ENCODE peak calls at places on chromosomes 6 and 20, in six cellular contexts. One of them, this sample, is unnamed.

GRCh38 chr20:48718914-48719578 is 108.8 kb downstream of the PREX1 start:
- DNase-seq in BE2C: no peak
- DNase-seq in H7: no peak
- DNase-seq in DMS153: no peak
- DNase-seq in NCI-H1092: no peak
- DNase-seq in central memory CD8-positive, alpha-beta T cell: peak
- DNase-seq in this sample: no peak

GRCh38 chr20:3472105-3472504 is 1.3 kb downstream of the ATRN start:
- DNase-seq in BE2C: no peak
- DNase-seq in H7: no peak
- DNase-seq in DMS153: no peak
- DNase-seq in NCI-H1092: no peak
- DNase-seq in central memory CD8-positive, alpha-beta T cell: no peak
- DNase-seq in this sample: no peak

GRCh38 chr6:156449128-156449527 is 328.1 kb upstream of the ARID1B start:
- DNase-seq in BE2C: no peak
- DNase-seq in H7: no peak
- DNase-seq in DMS153: peak
- DNase-seq in NCI-H1092: peak
- DNase-seq in central memory CD8-positive, alpha-beta T cell: no peak
- DNase-seq in this sample: peak

GRCh38 chr20:6767536-6768227 is at the start of gene BMP2:
- DNase-seq in BE2C: peak
- DNase-seq in H7: peak
- DNase-seq in DMS153: peak
- DNase-seq in NCI-H1092: peak
- DNase-seq in central memory CD8-positive, alpha-beta T cell: no peak
- DNase-seq in this sample: peak

GRCh38 chr6:107493158-107494057 is 3.5 kb downstream of the SOBP start:
- DNase-seq in BE2C: no peak
- DNase-seq in H7: peak
- DNase-seq in DMS153: peak
- DNase-seq in NCI-H1092: peak
- DNase-seq in central memory CD8-positive, alpha-beta T cell: no peak
- DNase-seq in this sample: peak

GRCh38 chr20:45963059-45964011 is 8.7 kb downstream of the ZNF335 start:
- DNase-seq in BE2C: no peak
- DNase-seq in H7: peak
- DNase-seq in DMS153: peak
- DNase-seq in NCI-H1092: peak
- DNase-seq in central memory CD8-positive, alpha-beta T cell: no peak
- DNase-seq in this sample: peak

GRCh38 chr6:8000080-8001035 is 63.8 kb downstream of the BLOC1S5 start:
- DNase-seq in BE2C: no peak
- DNase-seq in H7: no peak
- DNase-seq in DMS153: no peak
- DNase-seq in NCI-H1092: no peak
- DNase-seq in central memory CD8-positive, alpha-beta T cell: no peak
- DNase-seq in this sample: no peak

GRCh38 chr20:61252601-61253263 is 671 bp downstream of the CDH4 start:
- DNase-seq in BE2C: peak
- DNase-seq in H7: peak
- DNase-seq in DMS153: no peak
- DNase-seq in NCI-H1092: no peak
- DNase-seq in central memory CD8-positive, alpha-beta T cell: no peak
- DNase-seq in this sample: no peak

GRCh38 chr6:137927777-137928218 is 60.7 kb downstream of the TNFAIP3 start:
- DNase-seq in BE2C: no peak
- DNase-seq in H7: no peak
- DNase-seq in DMS153: no peak
- DNase-seq in NCI-H1092: no peak
- DNase-seq in central memory CD8-positive, alpha-beta T cell: peak
- DNase-seq in this sample: peak

GRCh38 chr6:44023586-44024454 is 103.4 kb downstream of the MRPL14 start:
- DNase-seq in BE2C: no peak
- DNase-seq in H7: no peak
- DNase-seq in DMS153: no peak
- DNase-seq in NCI-H1092: no peak
- DNase-seq in central memory CD8-positive, alpha-beta T cell: no peak
- DNase-seq in this sample: no peak

GRCh38 chr6:30814137-30815084 is 69.9 kb upstream of the DDR1 start:
- DNase-seq in BE2C: no peak
- DNase-seq in H7: no peak
- DNase-seq in DMS153: no peak
- DNase-seq in NCI-H1092: no peak
- DNase-seq in central memory CD8-positive, alpha-beta T cell: no peak
- DNase-seq in this sample: no peak

GRCh38 chr6:95431637-95432228 is 145.6 kb upstream of the MANEA start:
- DNase-seq in BE2C: peak
- DNase-seq in H7: peak
- DNase-seq in DMS153: peak
- DNase-seq in NCI-H1092: no peak
- DNase-seq in central memory CD8-positive, alpha-beta T cell: no peak
- DNase-seq in this sample: peak

GRCh38 chr6:100892693-100893092 is 11.6 kb upstream of the ASCC3 start:
- DNase-seq in BE2C: peak
- DNase-seq in H7: peak
- DNase-seq in DMS153: no peak
- DNase-seq in NCI-H1092: no peak
- DNase-seq in central memory CD8-positive, alpha-beta T cell: no peak
- DNase-seq in this sample: no peak

GRCh38 chr6:168637853-168638252 is 196.9 kb downstream of the SMOC2 start:
- DNase-seq in BE2C: no peak
- DNase-seq in H7: no peak
- DNase-seq in DMS153: no peak
- DNase-seq in NCI-H1092: no peak
- DNase-seq in central memory CD8-positive, alpha-beta T cell: no peak
- DNase-seq in this sample: no peak

GRCh38 chr6:106502534-106502933 is 126.8 kb downstream of the RTN4IP1 start:
- DNase-seq in BE2C: no peak
- DNase-seq in H7: no peak
- DNase-seq in DMS153: no peak
- DNase-seq in NCI-H1092: no peak
- DNase-seq in central memory CD8-positive, alpha-beta T cell: no peak
- DNase-seq in this sample: no peak

GRCh38 chr6:169079650-169080049 is 174.0 kb downstream of the THBS2 start:
- DNase-seq in BE2C: no peak
- DNase-seq in H7: no peak
- DNase-seq in DMS153: no peak
- DNase-seq in NCI-H1092: no peak
- DNase-seq in central memory CD8-positive, alpha-beta T cell: no peak
- DNase-seq in this sample: no peak

GRCh38 chr6:24903681-24904080 is 32.1 kb downstream of the RIPOR2 start:
- DNase-seq in BE2C: no peak
- DNase-seq in H7: no peak
- DNase-seq in DMS153: no peak
- DNase-seq in NCI-H1092: no peak
- DNase-seq in central memory CD8-positive, alpha-beta T cell: no peak
- DNase-seq in this sample: no peak

GRCh38 chr6:106411643-106412200 is 51.2 kb downstream of the CRYBG1 start:
- DNase-seq in BE2C: no peak
- DNase-seq in H7: peak
- DNase-seq in DMS153: no peak
- DNase-seq in NCI-H1092: no peak
- DNase-seq in central memory CD8-positive, alpha-beta T cell: no peak
- DNase-seq in this sample: no peak

GRCh38 chr6:124870611-124871201 is 91.5 kb upstream of the RNF217 start:
- DNase-seq in BE2C: no peak
- DNase-seq in H7: no peak
- DNase-seq in DMS153: no peak
- DNase-seq in NCI-H1092: no peak
- DNase-seq in central memory CD8-positive, alpha-beta T cell: no peak
- DNase-seq in this sample: peak

GRCh38 chr6:3159805-3160781 is 2.7 kb upstream of the TUBB2A start:
- DNase-seq in BE2C: no peak
- DNase-seq in H7: peak
- DNase-seq in DMS153: peak
- DNase-seq in NCI-H1092: no peak
- DNase-seq in central memory CD8-positive, alpha-beta T cell: peak
- DNase-seq in this sample: no peak

GRCh38 chr20:31542201-31542842 is 28.1 kb downstream of the HM13 start:
- DNase-seq in BE2C: no peak
- DNase-seq in H7: no peak
- DNase-seq in DMS153: no peak
- DNase-seq in NCI-H1092: no peak
- DNase-seq in central memory CD8-positive, alpha-beta T cell: no peak
- DNase-seq in this sample: no peak

GRCh38 chr20:63073051-63073737 is 66.4 kb upstream of the BHLHE23 start:
- DNase-seq in BE2C: peak
- DNase-seq in H7: peak
- DNase-seq in DMS153: no peak
- DNase-seq in NCI-H1092: no peak
- DNase-seq in central memory CD8-positive, alpha-beta T cell: no peak
- DNase-seq in this sample: no peak

GRCh38 chr20:39853664-39854063 is 835.4 kb downstream of the MAFB start:
- DNase-seq in BE2C: no peak
- DNase-seq in H7: peak
- DNase-seq in DMS153: no peak
- DNase-seq in NCI-H1092: no peak
- DNase-seq in central memory CD8-positive, alpha-beta T cell: no peak
- DNase-seq in this sample: no peak

GRCh38 chr6:80725156-80725930 is 618.9 kb downstream of the BCKDHB start:
- DNase-seq in BE2C: no peak
- DNase-seq in H7: no peak
- DNase-seq in DMS153: no peak
- DNase-seq in NCI-H1092: no peak
- DNase-seq in central memory CD8-positive, alpha-beta T cell: no peak
- DNase-seq in this sample: no peak

GRCh38 chr20:45322952-45323383 is 14.9 kb upstream of the MATN4 start:
- DNase-seq in BE2C: peak
- DNase-seq in H7: peak
- DNase-seq in DMS153: peak
- DNase-seq in NCI-H1092: no peak
- DNase-seq in central memory CD8-positive, alpha-beta T cell: no peak
- DNase-seq in this sample: peak

GRCh38 chr20:52937701-52938100 is 34.5 kb upstream of the TSHZ2 start:
- DNase-seq in BE2C: peak
- DNase-seq in H7: peak
- DNase-seq in DMS153: no peak
- DNase-seq in NCI-H1092: no peak
- DNase-seq in central memory CD8-positive, alpha-beta T cell: no peak
- DNase-seq in this sample: no peak

This sample was measured in NCI-H1105 treated with DMSO at 0.1 percent for 48 hours.